ENCODE peak calls at places on chromosomes 4 and X, in four cellular contexts. Y, W, V and R are unnamed samples.

GRCh38 chr4:110245567-110245966 is 47.2 kb upstream of the ELOVL6 start:
- DNase-seq in W (no peak), V (no peak), Y (no peak), R (no peak)

GRCh38 chr4:23023121-23023520 is 330.4 kb downstream of the GBA3 start:
- DNase-seq in Y (no peak), W (no peak), V (no peak), R (no peak)

GRCh38 chrX:78105944-78106650 is 2.0 kb downstream of the PGK1 start:
- DNase-seq in V (no peak), Y (no peak), W (no peak), R (no peak)

GRCh38 chrX:14913241-14913640 is 40.0 kb downstream of the MOSPD2 start:
- DNase-seq in V (no peak), W (no peak), Y (no peak), R (no peak)

GRCh38 chr4:47425628-47426027 is 37.9 kb downstream of the COMMD8 start:
- DNase-seq in W (no peak), Y (no peak), V (no peak), R (no peak)

GRCh38 chrX:110684653-110685052 is 111.0 kb downstream of the CHRDL1 start:
- DNase-seq in W (no peak), Y (no peak), V (no peak), R (no peak)

GRCh38 chr4:7018281-7018680 is 24.9 kb upstream of the TADA2B start:
- DNase-seq in Y (no peak), W (no peak), V (no peak), R (no peak)

GRCh38 chrX:19912-20571 is 261.1 kb upstream of the PLCXD1 start:
- DNase-seq in Y (no peak), V (peak), W (no peak), R (peak)

GRCh38 chr4:89661490-89661889 is 175.5 kb downstream of the SNCA start:
- DNase-seq in V (no peak), W (no peak), Y (no peak), R (no peak)

GRCh38 chr4:74838746-74839370 is 44.5 kb upstream of the BTC start:
- DNase-seq in W (no peak), Y (no peak), V (no peak), R (no peak)

GRCh38 chr4:76990288-76991080 is 40.9 kb downstream of the SEPTIN11 start:
- DNase-seq in W (no peak), Y (no peak), V (no peak), R (no peak)

GRCh38 chr4:147778942-147779341 is 47.1 kb downstream of the ARHGAP10 start:
- DNase-seq in Y (peak), W (no peak), V (no peak), R (no peak)

GRCh38 chr4:165879581-165879980 is 6.5 kb downstream of the TLL1 start:
- DNase-seq in Y (no peak), W (no peak), V (no peak), R (no peak)

GRCh38 chrX:39261446-39262147 is 460.3 kb downstream of the MID1IP1 start:
- DNase-seq in V (peak), W (no peak), Y (no peak), R (peak)

GRCh38 chrX:7435822-7436221 is 287.9 kb upstream of the PUDP start:
- DNase-seq in W (no peak), Y (no peak), V (no peak), R (no peak)

GRCh38 chrX:101370888-101371504 is 15.0 kb downstream of the BTK start:
- DNase-seq in W (no peak), V (no peak), Y (no peak), R (no peak)

GRCh38 chr4:33722800-33723511 is 2521.4 kb downstream of the ARAP2 start:
- DNase-seq in Y (no peak), W (no peak), V (no peak), R (no peak)

GRCh38 chr4:102285831-102286230 is 59.5 kb downstream of the SLC39A8 start:
- DNase-seq in W (no peak), Y (no peak), V (no peak), R (no peak)

GRCh38 chr4:186930024-186930423 is 206.4 kb upstream of the FAT1 start:
- DNase-seq in V (no peak), W (no peak), Y (no peak), R (no peak)

GRCh38 chr4:142416711-142417275 is 429.3 kb downstream of the INPP4B start:
- DNase-seq in Y (no peak), W (no peak), V (no peak), R (no peak)

GRCh38 chr4:8777320-8778196 is 94.1 kb downstream of the HMX1 start:
- DNase-seq in W (no peak), Y (no peak), V (no peak), R (no peak)

GRCh38 chrX:130885508-130885907 is 17.5 kb downstream of the ENOX2 start:
- DNase-seq in V (no peak), W (no peak), Y (no peak), R (no peak)

GRCh38 chr4:154044118-154044517 is 255.2 kb upstream of the SFRP2 start:
- DNase-seq in Y (no peak), V (no peak), W (no peak), R (no peak)

GRCh38 chr4:53889335-53890084 is 174.9 kb downstream of the CHIC2 start:
- DNase-seq in W (no peak), Y (no peak), V (no peak), R (no peak)

GRCh38 chr4:36303430-36304137 is 22.2 kb downstream of the DTHD1 start:
- DNase-seq in W (no peak), V (no peak), Y (no peak), R (no peak)

GRCh38 chr4:161629694-161630441 is 533.9 kb downstream of the FSTL5 start:
- DNase-seq in V (no peak), W (no peak), Y (no peak), R (no peak)

GRCh38 chr4:66606908-66607307 is 936.6 kb upstream of the EPHA5 start:
- DNase-seq in Y (no peak), W (peak), V (no peak), R (no peak)

GRCh38 chrX:102711872-102712215 is 404 bp upstream of the GPRASP2 start:
- DNase-seq in Y (no peak), V (no peak), W (no peak), R (no peak)

GRCh38 chr4:26993967-26994366 is 133.3 kb downstream of the STIM2 start:
- DNase-seq in W (no peak), Y (no peak), V (no peak), R (no peak)

GRCh38 chrX:115268421-115268820 is 21.1 kb upstream of the LUZP4 start:
- DNase-seq in W (no peak), Y (no peak), V (no peak), R (peak)

GRCh38 chr4:95061220-95061619 is 303.5 kb downstream of the BMPR1B start:
- DNase-seq in V (no peak), Y (no peak), W (no peak), R (no peak)

GRCh38 chr4:101792056-101792575 is 1.6 kb downstream of the BANK1 start:
- DNase-seq in W (no peak), V (no peak), Y (no peak), R (no peak)

GRCh38 chr4:5982156-5982973 is 35.9 kb downstream of the C4orf50 start:
- DNase-seq in Y (no peak), W (no peak), V (no peak), R (no peak)

GRCh38 chr4:41050840-41051775 is 163.2 kb downstream of the APBB2 start:
- DNase-seq in Y (no peak), V (no peak), W (no peak), R (no peak)

GRCh38 chr4:10106421-10107039 is 10.1 kb downstream of the WDR1 start:
- DNase-seq in V (no peak), W (no peak), Y (no peak), R (peak)

GRCh38 chr4:122224348-122224747 is 72.2 kb downstream of the BLTP1 start:
- DNase-seq in V (no peak), Y (no peak), W (no peak), R (peak)

GRCh38 chrX:24125028-24125612 is 24.4 kb upstream of the ZFX start:
- DNase-seq in Y (no peak), V (no peak), W (no peak), R (no peak)
- TF ChIP-seq BRCA1 in Y (no peak), V (no peak), W (no peak), R (no peak)

DNA sequence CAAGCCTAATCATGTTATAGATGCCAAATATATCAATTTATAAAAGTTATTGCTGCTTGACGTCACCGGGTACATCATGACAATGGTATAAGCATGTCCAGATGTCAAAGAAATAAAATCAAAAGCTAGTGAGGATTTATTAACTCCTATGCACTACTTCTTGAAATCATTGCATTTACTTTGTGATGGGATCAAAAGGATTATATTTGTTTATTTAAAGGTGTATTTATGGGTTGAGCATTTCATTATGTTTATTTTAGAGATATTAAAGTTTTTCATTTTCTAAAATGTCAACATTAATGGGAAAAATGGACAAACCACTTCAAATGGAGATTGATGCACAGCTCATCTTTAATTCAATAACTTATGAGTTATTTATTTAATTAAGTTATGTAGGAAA is 277.8 kb downstream of the EPHA5 start:
- DNase-seq in V (no peak), Y (no peak), W (no peak), R (no peak)
- TF ChIP-seq TAF1 in V (no peak), Y (no peak), W (no peak), R (no peak)

DNA sequence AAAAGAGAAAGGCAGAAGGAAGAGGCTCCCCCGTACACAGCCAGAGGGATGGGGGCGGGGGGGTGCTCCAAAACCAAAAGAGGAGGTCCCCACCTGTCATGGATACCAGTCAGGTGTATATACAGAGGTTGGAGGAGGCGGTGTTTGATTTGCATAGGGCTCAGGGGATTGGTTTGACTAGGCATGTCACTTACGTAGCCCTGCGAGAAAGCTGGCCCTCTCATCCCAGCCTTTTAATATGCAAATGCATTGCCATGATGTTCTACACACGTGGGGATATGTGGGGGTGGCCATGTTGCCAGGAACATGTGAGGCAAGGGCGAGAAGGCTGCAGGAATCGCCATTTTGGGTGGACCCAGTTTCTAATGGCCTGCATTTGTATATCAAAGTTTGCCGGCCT is 38.6 kb downstream of the TMEM150C start:
- DNase-seq in V (no peak), W (no peak), Y (no peak), R (no peak)
- TF ChIP-seq BRCA1 in V (no peak), W (no peak), Y (no peak), R (no peak)

DNA sequence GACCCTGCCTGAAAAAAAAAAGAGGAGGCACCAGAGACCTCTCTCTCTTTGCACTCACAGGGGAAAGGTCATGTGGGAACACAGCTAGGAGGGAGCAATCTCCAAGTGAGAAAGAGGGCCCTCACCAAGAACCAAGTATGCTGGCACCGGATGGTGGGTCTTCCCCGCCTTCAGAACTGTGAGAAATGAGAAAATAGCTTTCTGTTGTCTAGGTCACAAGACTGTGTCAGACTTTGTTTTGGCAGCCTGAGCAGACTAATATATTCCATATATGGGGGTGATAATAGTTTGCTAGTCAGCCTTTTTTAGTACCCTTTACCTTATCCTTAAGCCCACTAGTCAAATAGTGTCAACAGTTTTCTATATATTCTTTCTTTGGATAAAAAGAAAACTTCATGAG is 193.0 kb downstream of the TRIML1 start:
- DNase-seq in V (no peak), Y (no peak), W (no peak), R (no peak)
- TF ChIP-seq TAF1 in V (no peak), Y (no peak), W (no peak), R (no peak)